ENCODE peak calls at places on chromosome 6, in nine cellular contexts. Y is BE2C; Z is stimulated activated CD8-positive, alpha-beta memory T cell treated with anti-CD3 and anti-CD28 coated beads, Interleukin-2, amount 100 ng/mL, for 1 hour; E is activated naive CD4-positive, alpha-beta T cell; L is activated T-helper 1 cell treated with anti-CD3 and anti-CD28 coated beads, Interleukin-2, amount 50 U/mL, for 16 hours; O is GM04504; J is cerebellar cortex; X is neuronal stem cell; U is HFFc6. S is an unnamed sample.

GRCh38 chr6:153947817-153948447 is 91.1 kb upstream of the OPRM1 start:
- DNase-seq in Y (peak; percentile 25), Z (no peak), E (no peak), L (no peak), O (no peak), J (peak; percentile 38), X (peak; percentile 46), U (peak; percentile 18), S (peak; percentile 14)

GRCh38 chr6:148231572-148231971 is 111.1 kb upstream of the SASH1 start:
- DNase-seq in Y (no peak), Z (no peak), E (no peak), L (no peak), O (no peak), J (no peak), X (no peak), U (peak; percentile 72), S (no peak)

GRCh38 chr6:145600299-145600698 is 135.0 kb downstream of the EPM2A start:
- DNase-seq in Y (no peak), Z (no peak), E (no peak), L (no peak), O (no peak), J (no peak), X (no peak), U (no peak), S (no peak)

GRCh38 chr6:20939161-20939775 is 405.0 kb downstream of the CDKAL1 start:
- DNase-seq in Y (no peak), Z (no peak), E (no peak), L (no peak), O (no peak), J (no peak), X (no peak), U (no peak), S (no peak)

GRCh38 chr6:38271081-38271480 is 368.6 kb downstream of the BTBD9 start:
- DNase-seq in Y (no peak), Z (no peak), E (no peak), L (no peak), O (no peak), J (no peak), X (no peak), U (no peak), S (no peak)

GRCh38 chr6:29651413-29652197 is 5.3 kb upstream of the MOG start:
- DNase-seq in Y (no peak), Z (no peak), E (no peak), L (no peak), O (no peak), J (peak; percentile 66), X (no peak), U (peak; percentile 48), S (no peak)

GRCh38 chr6:158737082-158737709 is 82.0 kb downstream of the EZR start:
- DNase-seq in Y (no peak), Z (no peak), E (no peak), L (no peak), O (no peak), J (no peak), X (no peak), U (no peak), S (no peak)

GRCh38 chr6:158960046-158960445 is 40.0 kb downstream of the RSPH3 start:
- DNase-seq in Y (no peak), Z (no peak), E (no peak), L (no peak), O (no peak), J (no peak), X (no peak), U (no peak), S (no peak)

GRCh38 chr6:54992789-54993188 is 146.2 kb downstream of the FAM83B start:
- DNase-seq in Y (no peak), Z (no peak), E (no peak), L (no peak), O (no peak), J (no peak), X (no peak), U (no peak), S (no peak)

GRCh38 chr6:85764844-85765243 is 122.2 kb upstream of the SYNCRIP start:
- DNase-seq in Y (no peak), Z (no peak), E (no peak), L (no peak), O (no peak), J (no peak), X (no peak), U (no peak), S (no peak)

GRCh38 chr6:170042596-170043118 is 248.2 kb downstream of the DLL1 start:
- DNase-seq in Y (no peak), Z (no peak), E (no peak), L (no peak), O (no peak), J (no peak), X (no peak), U (no peak), S (no peak)

GRCh38 chr6:109672204-109672603 is 18.8 kb downstream of the AK9 start:
- DNase-seq in Y (no peak), Z (no peak), E (no peak), L (no peak), O (no peak), J (no peak), X (no peak), U (peak; percentile 24), S (no peak)

GRCh38 chr6:109787312-109787711 is 96.2 kb downstream of the FIG4 start:
- DNase-seq in Y (no peak), Z (no peak), E (no peak), L (no peak), O (no peak), J (no peak), X (no peak), U (no peak), S (no peak)

GRCh38 chr6:72826744-72827438 is 205.0 kb downstream of the KCNQ5 start:
- DNase-seq in Y (no peak), Z (no peak), E (no peak), L (no peak), O (no peak), J (no peak), X (no peak), U (peak; percentile 84), S (no peak)

GRCh38 chr6:166490671-166491500 is 95.6 kb downstream of the RAMACL start:
- DNase-seq in Y (peak; percentile 88), Z (no peak), E (no peak), L (no peak), O (no peak), J (no peak), X (no peak), U (no peak), S (no peak)

GRCh38 chr6:43983191-43983590 is 144.1 kb downstream of the MRPL14 start:
- DNase-seq in Y (no peak), Z (no peak), E (no peak), L (no peak), O (no peak), J (no peak), X (no peak), U (no peak), S (no peak)

GRCh38 chr6:30754631-30755030 is 10.3 kb upstream of the IER3 start:
- DNase-seq in Y (no peak), Z (no peak), E (no peak), L (no peak), O (no peak), J (no peak), X (no peak), U (peak; percentile 42), S (no peak)

GRCh38 chr6:81171991-81172740 is 580.3 kb downstream of the TENT5A start:
- DNase-seq in Y (peak; percentile 3), Z (no peak), E (no peak), L (no peak), O (peak; percentile 37), J (no peak), X (no peak), U (peak; percentile 49), S (no peak)

GRCh38 chr6:83071023-83071422 is 3.6 kb downstream of the DOP1A start:
- DNase-seq in Y (no peak), Z (no peak), E (no peak), L (no peak), O (no peak), J (no peak), X (no peak), U (no peak), S (peak; percentile 16)

GRCh38 chr6:165455488-165455887 is 146.1 kb upstream of the C6orf118 start:
- DNase-seq in Y (no peak), Z (no peak), E (no peak), L (no peak), O (no peak), J (no peak), X (no peak), U (no peak), S (no peak)

GRCh38 chr6:42293579-42293978 is 75.9 kb upstream of the MRPS10 start:
- DNase-seq in Y (no peak), Z (no peak), E (no peak), L (no peak), O (no peak), J (no peak), X (no peak), U (no peak), S (no peak)

GRCh38 chr6:90294614-90294988 is 2.0 kb downstream of the BACH2 start:
- DNase-seq in Y (no peak), Z (no peak), E (peak; percentile 21), L (no peak), O (no peak), J (peak; percentile 76), X (no peak), U (no peak), S (no peak)

GRCh38 chr6:109008951-109009760 is 85.5 kb downstream of the SESN1 start:
- DNase-seq in Y (peak; percentile 98), Z (peak; percentile 83), E (peak; percentile 61), L (peak; percentile 81), O (peak; percentile 72), J (peak; percentile 91), X (peak; percentile 89), U (peak; percentile 74), S (peak; percentile 88)

GRCh38 chr6:89640804-89641203 is 2.3 kb upstream of the LYRM2 start:
- DNase-seq in Y (no peak), Z (no peak), E (no peak), L (no peak), O (no peak), J (no peak), X (no peak), U (peak; percentile 84), S (no peak)

GRCh38 chr6:105786890-105787655 is 299.1 kb upstream of the PRDM1 start:
- DNase-seq in Y (no peak), Z (no peak), E (no peak), L (no peak), O (no peak), J (peak; percentile 7), X (no peak), U (no peak), S (no peak)

GRCh38 chr6:105432797-105433196 is 29.9 kb upstream of the PREP start:
- DNase-seq in Y (no peak), Z (no peak), E (no peak), L (no peak), O (peak; percentile 64), J (no peak), X (no peak), U (peak; percentile 83), S (no peak)

GRCh38 chr6:108557494-108558371 is 3.0 kb upstream of the FOXO3 start:
- DNase-seq in Y (peak; percentile 87), Z (peak; percentile 61), E (peak; percentile 57), L (peak; percentile 53), O (peak; percentile 32), J (peak; percentile 44), X (peak; percentile 64), U (peak; percentile 61), S (peak; percentile 82)

GRCh38 chr6:42344756-42345155 is 107.0 kb downstream of the TRERF1 start:
- DNase-seq in Y (no peak), Z (no peak), E (no peak), L (no peak), O (no peak), J (no peak), X (no peak), U (no peak), S (no peak)

GRCh38 chr6:16286151-16286522 is 47.8 kb downstream of the GMPR start:
- DNase-seq in Y (peak; percentile 76), Z (no peak), E (no peak), L (no peak), O (peak; percentile 22), J (peak; percentile 16), X (peak; percentile 49), U (no peak), S (peak; percentile 63)

GRCh38 chr6:42210551-42210950 is 7.1 kb downstream of the MRPS10 start:
- DNase-seq in Y (no peak), Z (no peak), E (no peak), L (no peak), O (no peak), J (no peak), X (no peak), U (no peak), S (no peak)

GRCh38 chr6:19836799-19837510 is at the start of gene ID4:
- DNase-seq in Y (peak; percentile 96), Z (no peak), E (no peak), L (no peak), O (peak; percentile 94), J (peak; percentile 87), X (peak; percentile 96), U (peak; percentile 96), S (peak; percentile 89)